ENCODE peak calls at places on chromosomes 5 and 9, in seven cellular contexts. K is pancreas, X is lung, A is breast epithelium, U is neuronal stem cell, Y is hepatocyte, M is AG09309. G is an unnamed sample.

GRCh38 chr5:79727722-79728355 is 38.2 kb downstream of the CMYA5 start:
- DNase-seq in K (no peak), X (no peak), A (no peak), U (no peak), Y (no peak), M (no peak), G (no peak)

GRCh38 chr9:12759767-12760166 is 15.1 kb upstream of the LURAP1L start:
- DNase-seq in K (no peak), X (no peak), A (no peak), U (no peak), Y (no peak), M (no peak), G (peak)

GRCh38 chr5:132747693-132748440 is 641 bp downstream of the CCNI2 start:
- DNase-seq in K (no peak), X (no peak), A (no peak), U (no peak), Y (peak), M (no peak), G (no peak)

GRCh38 chr5:82257247-82257646 is 20.9 kb downstream of the RPS23 start:
- DNase-seq in K (no peak), X (no peak), A (no peak), U (no peak), Y (no peak), M (no peak), G (no peak)

GRCh38 chr9:76417394-76417793 is 23.2 kb upstream of the RFK start:
- DNase-seq in K (no peak), X (no peak), A (no peak), U (no peak), Y (no peak), M (no peak), G (no peak)

GRCh38 chr5:429453-430188 is 13.4 kb upstream of the EXOC3 start:
- DNase-seq in K (peak), X (no peak), A (no peak), U (no peak), Y (no peak), M (peak), G (no peak)

GRCh38 chr5:31133488-31133887 is 60.0 kb upstream of the CDH6 start:
- DNase-seq in K (no peak), X (no peak), A (no peak), U (no peak), Y (no peak), M (no peak), G (no peak)

GRCh38 chr9:18396102-18396728 is 77.7 kb upstream of the ADAMTSL1 start:
- DNase-seq in K (no peak), X (no peak), A (no peak), U (no peak), Y (no peak), M (no peak), G (no peak)

GRCh38 chr9:129962889-129963703 is 79.9 kb downstream of the FNBP1 start:
- DNase-seq in K (no peak), X (peak), A (no peak), U (no peak), Y (no peak), M (no peak), G (no peak)

GRCh38 chr9:127751269-127752054 is 16.4 kb upstream of the TOR2A start:
- DNase-seq in K (no peak), X (no peak), A (no peak), U (no peak), Y (peak), M (no peak), G (no peak)

GRCh38 chr5:150317048-150318003 is 14.6 kb upstream of the ARSI start:
- DNase-seq in K (no peak), X (no peak), A (no peak), U (no peak), Y (peak), M (peak), G (peak)

GRCh38 chr5:116766470-116766947 is 191.9 kb upstream of the SEMA6A start:
- DNase-seq in K (no peak), X (no peak), A (no peak), U (no peak), Y (peak), M (no peak), G (peak)

GRCh38 chr5:95808686-95809413 is 13.7 kb downstream of the GLRX start:
- DNase-seq in K (no peak), X (peak), A (no peak), U (no peak), Y (peak), M (no peak), G (peak)

GRCh38 chr5:175885813-175886212 is 14.4 kb downstream of the CPLX2 start:
- DNase-seq in K (no peak), X (no peak), A (no peak), U (no peak), Y (no peak), M (no peak), G (no peak)

GRCh38 chr5:175479125-175479881 is 943 bp downstream of the SFXN1 start:
- DNase-seq in K (no peak), X (no peak), A (no peak), U (no peak), Y (peak), M (no peak), G (no peak)

GRCh38 chr5:68669864-68670263 is 423.9 kb upstream of the SLC30A5 start:
- DNase-seq in K (no peak), X (no peak), A (no peak), U (no peak), Y (no peak), M (no peak), G (no peak)

GRCh38 chr9:98867109-98867433 is 59.6 kb downstream of the GALNT12 start:
- DNase-seq in K (no peak), X (no peak), A (no peak), U (no peak), Y (no peak), M (no peak), G (no peak)

GRCh38 chr5:65190328-65191053 is 291.2 kb downstream of the ADAMTS6 start:
- DNase-seq in K (no peak), X (no peak), A (no peak), U (no peak), Y (no peak), M (peak), G (peak)

GRCh38 chr5:61678966-61679365 is 346.9 kb downstream of the ZSWIM6 start:
- DNase-seq in K (no peak), X (no peak), A (no peak), U (no peak), Y (no peak), M (no peak), G (no peak)

GRCh38 chr9:105438136-105438839 is 9.5 kb upstream of the FSD1L start:
- DNase-seq in K (no peak), X (no peak), A (no peak), U (no peak), Y (no peak), M (no peak), G (peak)

GRCh38 chr5:81631124-81631523 is 119.8 kb downstream of the SSBP2 start:
- DNase-seq in K (no peak), X (no peak), A (no peak), U (no peak), Y (no peak), M (no peak), G (peak)

GRCh38 chr9:108041551-108041950 is 552.0 kb upstream of the KLF4 start:
- DNase-seq in K (no peak), X (no peak), A (no peak), U (no peak), Y (no peak), M (peak), G (peak)

GRCh38 chr5:83475540-83476469 is 4.3 kb downstream of the VCAN start:
- DNase-seq in K (no peak), X (no peak), A (no peak), U (no peak), Y (no peak), M (peak), G (peak)

GRCh38 chr9:127561491-127562270 is 50.4 kb upstream of the STXBP1 start:
- DNase-seq in K (no peak), X (peak), A (peak), U (no peak), Y (peak), M (peak), G (peak)

GRCh38 chr5:54309751-54310432 is 481 bp downstream of the ARL15 start:
- DNase-seq in K (peak), X (peak), A (no peak), U (peak), Y (peak), M (no peak), G (no peak)

GRCh38 chr5:130885718-130886117 is 279.3 kb downstream of the HINT1 start:
- DNase-seq in K (no peak), X (no peak), A (no peak), U (no peak), Y (no peak), M (no peak), G (no peak)

GRCh38 chr5:75463726-75464125 is 47.7 kb downstream of the CERT1 start:
- DNase-seq in K (no peak), X (no peak), A (no peak), U (no peak), Y (no peak), M (no peak), G (no peak)

GRCh38 chr5:75524071-75524470 is 12.4 kb downstream of the POLK start:
- DNase-seq in K (no peak), X (no peak), A (no peak), U (no peak), Y (no peak), M (no peak), G (no peak)

GRCh38 chr5:177552839-177553455 is 1.4 kb downstream of the FAM193B start:
- DNase-seq in K (peak), X (no peak), A (no peak), U (no peak), Y (no peak), M (no peak), G (no peak)

GRCh38 chr5:59040007-59040803 is 457.3 kb downstream of the RAB3C start:
- DNase-seq in K (no peak), X (no peak), A (no peak), U (no peak), Y (no peak), M (no peak), G (peak)

GRCh38 chr5:78908173-78908901 is 76.8 kb downstream of the ARSB start:
- DNase-seq in K (no peak), X (no peak), A (no peak), U (peak), Y (peak), M (peak), G (no peak)

GRCh38 chr5:59786271-59786805 is 107.2 kb downstream of the PDE4D start:
- DNase-seq in K (no peak), X (no peak), A (no peak), U (no peak), Y (peak), M (peak), G (peak)

GRCh38 chr5:172223901-172224873 is 30.2 kb downstream of the EFCAB9 start:
- DNase-seq in K (no peak), X (no peak), A (no peak), U (no peak), Y (no peak), M (no peak), G (no peak)

GRCh38 chr9:88835038-88835466 is 156.2 kb upstream of the S1PR3 start:
- DNase-seq in K (no peak), X (no peak), A (no peak), U (no peak), Y (no peak), M (no peak), G (no peak)

GRCh38 chr5:11384441-11385250 is 519.6 kb downstream of the CTNND2 start:
- DNase-seq in K (peak), X (no peak), A (peak), U (no peak), Y (peak), M (no peak), G (no peak)
- H3K4me3 ChIP-seq in K (no peak), X (peak), A (peak), U (peak), Y (peak), M (no peak), G (peak)

GRCh38 chr9:1918642-1919041 is 96.5 kb upstream of the SMARCA2 start:
- DNase-seq in K (no peak), X (no peak), A (no peak), U (no peak), Y (no peak), M (no peak), G (no peak)
- H3K4me3 ChIP-seq in K (no peak), X (no peak), A (no peak), U (no peak), Y (no peak), M (no peak), G (no peak)

DNA sequence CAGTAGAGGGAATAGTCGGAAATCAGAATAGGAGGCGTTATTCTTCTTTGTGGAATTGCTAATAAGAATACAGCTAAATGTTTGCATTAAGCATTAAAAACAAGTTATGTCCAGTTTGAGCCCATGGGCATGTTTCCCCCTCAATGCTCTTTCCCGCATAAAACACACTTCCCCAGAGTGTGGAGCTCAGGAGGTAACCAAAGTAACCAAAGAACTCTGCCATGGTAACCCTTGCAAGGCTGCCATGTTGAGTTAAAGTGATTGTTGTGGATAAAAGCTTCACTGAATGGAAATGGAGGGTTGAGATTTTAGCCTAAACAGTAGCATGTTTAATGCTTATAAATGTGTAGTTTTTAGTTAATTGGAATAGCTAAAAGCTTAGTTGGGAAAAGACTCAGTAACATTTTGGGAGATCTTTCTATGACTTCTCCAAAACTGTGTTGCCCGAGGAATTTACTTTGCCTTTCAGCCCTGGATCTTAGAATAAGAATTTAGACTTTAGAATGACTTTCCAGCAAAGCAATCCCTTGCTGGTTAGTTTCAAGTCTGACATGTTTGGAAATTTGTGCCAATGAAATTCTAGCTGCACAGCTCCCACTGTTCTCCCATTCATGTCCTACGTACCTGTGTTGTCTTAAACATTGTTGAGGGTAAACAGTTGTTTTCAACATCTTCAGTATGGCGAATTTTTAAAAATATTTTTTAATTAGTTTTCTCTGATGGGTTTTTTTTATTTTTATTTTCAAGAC is 111.2 kb downstream of the CCDC192 start:
- DNase-seq in K (no peak), X (no peak), A (no peak), U (no peak), Y (no peak), M (no peak), G (no peak)
- H3K4me3 ChIP-seq in K (no peak), X (no peak), A (no peak), U (no peak), Y (no peak), M (no peak), G (no peak)

DNA sequence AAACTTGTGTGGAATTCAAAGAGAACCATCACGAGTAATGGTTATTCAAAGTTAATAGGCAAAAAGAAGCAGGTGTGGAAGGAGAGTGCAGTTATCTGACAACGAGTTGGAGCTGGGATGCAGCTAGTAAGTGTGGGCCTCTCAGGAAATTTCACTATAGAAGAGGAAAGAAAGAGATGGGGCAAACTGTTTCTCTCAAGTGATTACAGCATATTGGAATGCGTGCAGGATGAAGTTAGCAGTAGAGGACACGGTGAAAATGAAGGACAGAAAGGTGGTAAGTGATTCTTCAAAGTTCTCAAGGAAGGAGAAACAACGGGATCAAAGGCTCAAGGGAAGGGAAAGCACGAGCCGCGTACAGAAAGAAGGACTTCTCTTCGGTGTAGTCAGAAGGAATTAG is 84.0 kb downstream of the ADAMTS12 start:
- DNase-seq in K (no peak), X (no peak), A (no peak), U (no peak), Y (no peak), M (no peak), G (no peak)
- H3K4me3 ChIP-seq in K (no peak), X (no peak), A (no peak), U (no peak), Y (no peak), M (no peak), G (no peak)

GRCh38 chr5:142542906-142543305 is 143.0 kb downstream of the FGF1 start:
- DNase-seq in K (no peak), X (no peak), A (no peak), U (no peak), Y (no peak), M (no peak), G (no peak)

GRCh38 chr5:142543951-142544753 is 141.7 kb downstream of the FGF1 start:
- DNase-seq in K (no peak), X (no peak), A (no peak), U (no peak), Y (peak), M (no peak), G (no peak)

GRCh38 chr5:142537938-142538337 is 148.0 kb downstream of the FGF1 start:
- DNase-seq in K (no peak), X (no peak), A (no peak), U (no peak), Y (no peak), M (no peak), G (no peak)

GRCh38 chr5:142539154-142539740 is 146.6 kb downstream of the FGF1 start:
- DNase-seq in K (no peak), X (no peak), A (no peak), U (no peak), Y (no peak), M (no peak), G (no peak)

GRCh38 chr5:142540774-142541466 is 145.0 kb downstream of the FGF1 start:
- DNase-seq in K (no peak), X (no peak), A (no peak), U (no peak), Y (no peak), M (peak), G (peak)
- H3K4me3 ChIP-seq in K (no peak), X (no peak), A (peak), U (no peak), Y (no peak), M (no peak), G (no peak)

GRCh38 chr9:131096490-131097258 is at the start of gene AIF1L:
- DNase-seq in K (no peak), X (no peak), A (no peak), U (peak), Y (peak), M (no peak), G (no peak)
- H3K4me3 ChIP-seq in K (peak), X (peak), A (peak), U (peak), Y (peak), M (no peak), G (peak)

GRCh38 chr9:21567926-21568325 is 85.8 kb upstream of the IFNE start:
- DNase-seq in K (no peak), X (no peak), A (no peak), U (no peak), Y (no peak), M (no peak), G (no peak)
- H3K4me3 ChIP-seq in K (no peak), X (no peak), A (no peak), U (no peak), Y (no peak), M (no peak), G (no peak)

G was measured in skeletal muscle cell.